ENCODE peak calls at places on chromosome 21, in six cellular contexts. Y is OCI-LY7, T is NCI-H446, S is activated T-helper 1 cell treated with Interleukin-2 at 50 U/mL for 16 hours, N is T-cell, L is cardiac muscle cell. Q is an unnamed sample.

GRCh38 chr21:44836349-44836665 is 18.4 kb upstream of the SUMO3 start:
- DNase-seq in Y (no peak), T (no peak), S (no peak), L (no peak), N (no peak), Q (no peak)

GRCh38 chr21:42261832-42262200 is 42.9 kb downstream of the ABCG1 start:
- DNase-seq in Y (no peak), N (no peak), S (no peak), L (no peak), T (no peak), Q (no peak)

GRCh38 chr21:42236693-42237092 is 17.8 kb downstream of the ABCG1 start:
- DNase-seq in N (no peak), S (no peak), Y (peak; percentile 40), T (no peak), L (no peak), Q (no peak)

GRCh38 chr21:44494418-44494817 is 39.1 kb downstream of the LRRC3 start:
- DNase-seq in T (no peak), L (no peak), N (no peak), S (no peak), Y (no peak), Q (no peak)

GRCh38 chr21:41580758-41581554 is 73.0 kb upstream of the TMPRSS2 start:
- DNase-seq in N (no peak), T (no peak), Y (no peak), S (no peak), L (no peak), Q (no peak)

GRCh38 chr21:45164124-45164511 is 89.7 kb downstream of the ADARB1 start:
- DNase-seq in Y (no peak), N (no peak), S (no peak), T (no peak), L (no peak), Q (no peak)

GRCh38 chr21:44012474-44013379 is 618 bp downstream of the TRAPPC10 start:
- DNase-seq in Y (peak; percentile 89), L (peak; percentile 27), S (peak; percentile 68), T (no peak), N (peak; percentile 68), Q (peak; percentile 74)

GRCh38 chr21:41659791-41660560 is 106.9 kb downstream of the RIPK4 start:
- DNase-seq in L (peak; percentile 56), N (no peak), S (no peak), T (no peak), Y (no peak), Q (no peak)

GRCh38 chr21:34812510-34813265 is 143.9 kb downstream of the CLIC6 start:
- DNase-seq in N (no peak), S (no peak), Y (no peak), T (no peak), L (peak; percentile 58), Q (no peak)

GRCh38 chr21:24424786-24425185 is 1182.5 kb downstream of the MRPL39 start:
- DNase-seq in L (no peak), S (no peak), T (no peak), N (no peak), Y (no peak), Q (no peak)

Q was measured in HAP-1.